ENCODE peak calls at places on chromosomes 6 and 20, in five cellular contexts. Q, S, A, U and T are unnamed samples.

GRCh38 chr20:59123011-59123676 is 40.5 kb upstream of the ZNF831 start:
- DNase-seq in Q (no peak), S (no peak), A (no peak), U (no peak), T (no peak)

GRCh38 chr6:111096246-111096645 is 8.9 kb downstream of the SLC16A10 start:
- DNase-seq in Q (no peak), S (no peak), A (peak; percentile 62), U (peak; percentile 89), T (no peak)

GRCh38 chr20:32333988-32334885 is 23.9 kb upstream of the ASXL1 start:
- DNase-seq in Q (no peak), S (no peak), A (no peak), U (peak; percentile 34), T (no peak)

GRCh38 chr6:133833905-133834304 is 55.0 kb upstream of the TCF21 start:
- DNase-seq in Q (no peak), S (no peak), A (no peak), U (no peak), T (no peak)

GRCh38 chr6:169386431-169387057 is 132.9 kb upstream of the THBS2 start:
- DNase-seq in Q (peak; percentile 58), S (peak; percentile 7), A (no peak), U (no peak), T (no peak)

GRCh38 chr6:35876902-35877301 is 44.0 kb downstream of the SRPK1 start:
- DNase-seq in Q (no peak), S (no peak), A (no peak), U (no peak), T (no peak)

GRCh38 chr6:135251964-135252429 is 70.9 kb downstream of the MYB start:
- DNase-seq in Q (peak; percentile 64), S (peak; percentile 73), A (no peak), U (no peak), T (no peak)

GRCh38 chr20:46293084-46293483 is 15.2 kb downstream of the CDH22 start:
- DNase-seq in Q (peak; percentile 61), S (peak; percentile 52), A (no peak), U (peak; percentile 67), T (no peak)

GRCh38 chr20:49392745-49393144 is 89.7 kb downstream of the KCNB1 start:
- DNase-seq in Q (no peak), S (no peak), A (no peak), U (no peak), T (no peak)